ENCODE peak calls at places on chromosomes 13 and 19, in nine cellular contexts. I is aorta, A is Peyer's patch, K is thoracic aorta, T is fibroblast of lung, Q is K562, V is WERI-Rb-1, H is PC-9, R is lower lobe of right lung. F is an unnamed sample.
A peak's percentile ranks its signal among the peaks of the same experiment; 100 is the strongest.

GRCh38 chr19:3458229-3458555 is 22.1 kb downstream of the SMIM24 start:
- DNase-seq in R (no peak), K (no peak), A (no peak), H (no peak), Q (no peak), V (no peak), I (no peak), T (peak; percentile 69), F (no peak)

GRCh38 chr19:30307191-30307974 is 64.8 kb upstream of the ZNF536 start:
- DNase-seq in Q (no peak), V (no peak), A (no peak), T (no peak), R (no peak), H (no peak), K (no peak), I (no peak), F (no peak)

GRCh38 chr19:16325161-16325527 is 518 bp downstream of the KLF2 start:
- DNase-seq in K (no peak), T (no peak), V (peak; percentile 55), H (no peak), I (no peak), Q (peak; percentile 58), A (peak; percentile 62), R (peak; percentile 76), F (no peak)

GRCh38 chr13:94412870-94413269 is 66.6 kb downstream of the DCT start:
- DNase-seq in V (no peak), Q (no peak), A (no peak), H (no peak), I (no peak), T (peak; percentile 25), R (no peak), K (no peak), F (no peak)

GRCh38 chr13:113537205-113537604 is 46.7 kb upstream of the DCUN1D2 start:
- DNase-seq in T (no peak), R (peak; percentile 10), Q (no peak), K (no peak), H (no peak), I (no peak), A (no peak), V (peak; percentile 6), F (no peak)

GRCh38 chr13:70668293-70668692 is 560.0 kb upstream of the KLHL1 start:
- DNase-seq in K (no peak), H (peak; percentile 53), T (no peak), V (peak; percentile 6), A (no peak), I (no peak), R (no peak), Q (no peak), F (peak; percentile 48)

GRCh38 chr13:25654332-25654731 is 282.6 kb downstream of the ATP8A2 start:
- DNase-seq in T (no peak), I (no peak), K (no peak), H (no peak), Q (no peak), R (no peak), V (no peak), A (no peak), F (no peak)

GRCh38 chr13:99407906-99408702 is 93.2 kb upstream of the TM9SF2 start:
- DNase-seq in R (no peak), H (no peak), T (no peak), I (no peak), Q (no peak), V (no peak), K (no peak), A (no peak), F (no peak)

GRCh38 chr13:109703250-109703649 is 83.1 kb downstream of the IRS2 start:
- DNase-seq in T (no peak), Q (no peak), V (no peak), H (no peak), R (no peak), K (no peak), I (no peak), A (no peak), F (no peak)

GRCh38 chr19:4403005-4403761 is 743 bp downstream of the CHAF1A start:
- DNase-seq in A (no peak), Q (no peak), T (no peak), R (no peak), V (peak; percentile 12), H (no peak), I (no peak), K (no peak), F (no peak)

GRCh38 chr13:111872475-111873150 is 194.3 kb upstream of the SOX1 start:
- DNase-seq in H (no peak), V (no peak), I (no peak), A (peak; percentile 4), R (no peak), Q (no peak), K (no peak), T (no peak), F (no peak)

GRCh38 chr13:61202042-61202441 is 213.6 kb downstream of the PCDH20 start:
- DNase-seq in T (no peak), K (no peak), R (no peak), A (no peak), H (no peak), I (no peak), Q (no peak), V (no peak), F (no peak)

GRCh38 chr13:48653074-48654054 is at the start of gene CYSLTR2:
- DNase-seq in V (no peak), T (peak; percentile 62), A (no peak), I (no peak), R (no peak), K (no peak), Q (no peak), H (no peak), F (peak; percentile 34)

GRCh38 chr13:30735025-30735967 is at the start of gene ALOX5AP:
- DNase-seq in I (no peak), K (no peak), V (no peak), A (peak; percentile 72), R (no peak), H (no peak), Q (no peak), T (no peak), F (no peak)
- H3K36me3 ChIP-seq in I (no peaks in the 10 kb centered on the region), K (no peaks in the 10 kb centered on the region), V (no peaks in the 10 kb centered on the region), A (no peaks in the 10 kb centered on the region), R (no peaks in the 10 kb centered on the region), H (no peaks in the 10 kb centered on the region), Q (no peaks in the 10 kb centered on the region), T (no peaks in the 10 kb centered on the region), F (no peaks in the 10 kb centered on the region)

DNA sequence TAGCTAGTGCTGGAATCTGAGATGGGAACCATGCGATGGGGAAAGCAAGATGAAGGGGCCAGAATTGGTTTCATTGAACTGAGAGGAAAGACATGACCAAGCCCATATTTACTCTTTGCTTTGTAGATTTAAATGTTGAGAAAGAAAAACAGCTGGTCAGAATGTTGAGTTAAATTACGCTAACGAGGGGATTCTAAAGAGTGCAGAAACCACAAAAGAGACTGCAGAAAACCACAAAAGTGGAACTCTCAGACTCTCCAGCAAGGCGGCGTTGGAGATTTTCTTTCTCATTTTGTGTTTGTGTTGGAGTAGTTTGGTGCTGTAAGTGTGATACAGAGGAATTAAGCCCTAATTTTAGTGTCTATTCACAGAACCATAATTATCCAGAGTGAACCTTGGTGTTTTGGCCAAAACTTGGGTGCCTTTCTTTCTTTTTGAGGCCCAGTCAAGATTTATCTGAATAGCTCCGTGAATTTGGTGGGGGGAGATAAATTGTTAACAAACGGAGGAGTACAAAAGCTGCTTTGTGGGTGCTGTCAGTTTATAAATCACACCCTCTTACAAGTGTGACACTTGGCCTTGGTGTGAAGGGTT is 26.3 kb downstream of the SAE1 start:
- DNase-seq in H (no peak), V (no peak), A (no peak), K (no peak), R (no peak), I (no peak), T (peak; percentile 78), Q (no peak), F (no peak)
- H3K36me3 ChIP-seq in H (peaks cover 42% of the 10 kb centered on the region), V (peaks cover 88% of the 10 kb centered on the region), A (peaks cover 44% of the 10 kb centered on the region), K (peaks cover 11% of the 10 kb centered on the region), R (peaks cover 63% of the 10 kb centered on the region), I (peaks cover 6% of the 10 kb centered on the region), T (peaks cover 10% of the 10 kb centered on the region), Q (peaks cover 92% of the 10 kb centered on the region), F (peaks cover 6% of the 10 kb centered on the region)

GRCh38 chr19:10803252-10803651 is 32.8 kb downstream of the TMED1 start:
- DNase-seq in A (no peak), H (no peak), R (no peak), V (no peak), I (no peak), K (no peak), Q (no peak), T (no peak), F (no peak)
- H3K36me3 ChIP-seq in A (peaks cover 97% of the 10 kb centered on the region), H (peaks cover 8% of the 10 kb centered on the region), R (peaks cover 100% of the 10 kb centered on the region), V (peaks cover 63% of the 10 kb centered on the region), I (no peaks in the 10 kb centered on the region), K (peaks cover 47% of the 10 kb centered on the region), Q (peaks cover 66% of the 10 kb centered on the region), T (peaks cover 35% of the 10 kb centered on the region), F (peaks cover 5% of the 10 kb centered on the region)

DNA sequence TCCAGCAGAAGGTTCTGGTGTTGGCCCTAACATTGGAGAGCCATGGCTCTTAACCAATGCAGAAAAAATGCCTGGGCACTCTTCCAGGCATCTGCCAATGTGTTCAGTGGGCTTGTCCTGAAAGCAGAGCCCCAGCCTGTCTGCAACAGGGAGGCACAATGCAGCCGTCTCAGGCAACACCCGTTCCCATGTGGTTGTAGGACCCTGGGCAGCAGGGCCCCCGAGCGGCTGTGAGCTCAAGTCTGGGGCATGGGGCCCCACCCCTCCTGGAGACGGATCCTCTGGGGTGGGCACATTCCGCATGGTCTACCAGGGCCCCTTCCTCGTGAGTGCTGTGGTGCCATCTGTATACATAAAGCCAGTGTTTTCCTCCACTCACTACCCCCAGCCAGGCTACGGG is 58.2 kb upstream of the SIAH3 start:
- DNase-seq in Q (no peak), I (no peak), A (no peak), V (no peak), H (no peak), K (no peak), T (peak; percentile 2), R (no peak), F (no peak)
- H3K36me3 ChIP-seq in Q (no peaks in the 10 kb centered on the region), I (no peaks in the 10 kb centered on the region), A (no peaks in the 10 kb centered on the region), V (no peaks in the 10 kb centered on the region), H (no peaks in the 10 kb centered on the region), K (no peaks in the 10 kb centered on the region), T (no peaks in the 10 kb centered on the region), R (no peaks in the 10 kb centered on the region), F (no peaks in the 10 kb centered on the region)

GRCh38 chr13:75136151-75136550 is 345.8 kb downstream of the TBC1D4 start:
- DNase-seq in T (peak; percentile 55), Q (no peak), A (no peak), K (no peak), H (no peak), R (no peak), I (no peak), V (no peak), F (no peak)
- H3K36me3 ChIP-seq in T (no peaks in the 10 kb centered on the region), Q (no peaks in the 10 kb centered on the region), A (no peaks in the 10 kb centered on the region), K (no peaks in the 10 kb centered on the region), H (no peaks in the 10 kb centered on the region), R (no peaks in the 10 kb centered on the region), I (no peaks in the 10 kb centered on the region), V (no peaks in the 10 kb centered on the region), F (no peaks in the 10 kb centered on the region)

GRCh38 chr13:20069956-20070355 is 90.9 kb downstream of the GJA3 start:
- DNase-seq in Q (no peak), R (no peak), K (no peak), T (no peak), V (no peak), A (no peak), I (no peak), H (no peak), F (no peak)
- H3K36me3 ChIP-seq in Q (peaks cover 26% of the 10 kb centered on the region), R (peaks cover 80% of the 10 kb centered on the region), K (peaks cover 29% of the 10 kb centered on the region), T (no peaks in the 10 kb centered on the region), V (peaks cover 92% of the 10 kb centered on the region), A (peaks cover 75% of the 10 kb centered on the region), I (no peaks in the 10 kb centered on the region), H (peaks cover 14% of the 10 kb centered on the region), F (no peaks in the 10 kb centered on the region)